ENCODE peak calls at places on chromosomes 16 and 17, in ten cellular contexts. O, L, B, M, J, N, Q, K, I and D are unnamed samples.

GRCh38 chr16:67917852-67918236 is 13.8 kb downstream of the CTRL start:
- DNase-seq in O (no peak), L (peak), B (no peak), M (no peak), J (peak), N (no peak), Q (no peak), K (no peak), I (no peak), D (no peak)

GRCh38 chr17:13266596-13266995 is 248.8 kb upstream of the ELAC2 start:
- DNase-seq in O (no peak), L (peak), B (no peak), M (no peak), J (no peak), N (peak), Q (no peak), K (no peak), I (peak), D (no peak)

GRCh38 chr17:38613981-38614779 is 8.4 kb upstream of the SRCIN1 start:
- DNase-seq in O (no peak), L (no peak), B (no peak), M (no peak), J (no peak), N (no peak), Q (no peak), K (peak), I (no peak), D (peak)

GRCh38 chr16:23469814-23470213 is 16.8 kb upstream of the COG7 start:
- DNase-seq in O (no peak), L (no peak), B (no peak), M (no peak), J (peak), N (no peak), Q (no peak), K (peak), I (no peak), D (no peak)

GRCh38 chr17:1627219-1627986 is 1.2 kb downstream of the SLC43A2 start:
- DNase-seq in O (no peak), L (no peak), B (no peak), M (no peak), J (no peak), N (no peak), Q (no peak), K (no peak), I (no peak), D (no peak)

GRCh38 chr16:17206712-17207111 is 264.0 kb downstream of the XYLT1 start:
- DNase-seq in O (no peak), L (no peak), B (no peak), M (peak), J (no peak), N (no peak), Q (no peak), K (no peak), I (no peak), D (no peak)

GRCh38 chr16:3640632-3641501 is 13.6 kb upstream of the DNASE1 start:
- DNase-seq in O (no peak), L (no peak), B (no peak), M (no peak), J (no peak), N (no peak), Q (no peak), K (no peak), I (no peak), D (no peak)

GRCh38 chr17:6510321-6511023 is 45.9 kb downstream of the PITPNM3 start:
- DNase-seq in O (no peak), L (no peak), B (no peak), M (no peak), J (no peak), N (no peak), Q (no peak), K (no peak), I (no peak), D (no peak)

GRCh38 chr17:58110012-58110411 is 26.8 kb downstream of the DYNLL2 start:
- DNase-seq in O (no peak), L (no peak), B (no peak), M (no peak), J (no peak), N (no peak), Q (no peak), K (no peak), I (no peak), D (no peak)